ENCODE peak calls at places on chromosome 1, in five cellular contexts. Y, B, S, M and V are unnamed samples.

GRCh38 chr1:30244801-30245200 is 478.6 kb downstream of the MATN1 start:
- DNase-seq in B (no peak), S (no peak), Y (no peak), M (no peak), V (no peak)

GRCh38 chr1:226510453-226510852 is 38.1 kb upstream of the STUM start:
- DNase-seq in M (no peak), Y (peak; percentile 33), B (no peak), S (no peak), V (no peak)

GRCh38 chr1:12424793-12425192 is 193.2 kb downstream of the DHRS3 start:
- DNase-seq in Y (no peak), M (no peak), B (no peak), S (no peak), V (no peak)

GRCh38 chr1:100785399-100786082 is 66.0 kb downstream of the VCAM1 start:
- DNase-seq in Y (peak; percentile 97), M (no peak), B (no peak), S (peak; percentile 40), V (peak; percentile 36)

GRCh38 chr1:205495237-205495823 is 9.1 kb upstream of the CDK18 start:
- DNase-seq in Y (no peak), B (no peak), S (peak; percentile 57), M (peak; percentile 74), V (no peak)

GRCh38 chr1:26291939-26292338 is 12.1 kb downstream of the SH3BGRL3 start:
- DNase-seq in B (no peak), Y (no peak), S (no peak), M (no peak), V (no peak)

GRCh38 chr1:151774540-151774939 is 11.2 kb upstream of the MRPL9 start:
- DNase-seq in S (no peak), M (no peak), B (no peak), Y (no peak), V (no peak)

GRCh38 chr1:102834688-102835320 is 273.5 kb downstream of the COL11A1 start:
- DNase-seq in Y (no peak), M (no peak), S (no peak), B (no peak), V (no peak)

GRCh38 chr1:245074232-245074747 is 80.5 kb upstream of the KIF26B start:
- DNase-seq in Y (no peak), B (no peak), M (no peak), S (no peak), V (peak; percentile 44)

GRCh38 chr1:31412732-31413404 is at the start of gene SERINC2:
- DNase-seq in S (peak; percentile 84), M (no peak), Y (no peak), B (peak; percentile 28), V (peak; percentile 62)

GRCh38 chr1:229225331-229225782 is 45.6 kb upstream of the RAB4A start:
- DNase-seq in B (no peak), Y (no peak), M (no peak), S (no peak), V (no peak)

GRCh38 chr1:109402025-109402424 is 4.3 kb upstream of the SORT1 start:
- DNase-seq in M (no peak), B (no peak), S (no peak), Y (no peak), V (no peak)

GRCh38 chr1:65793359-65793732 is 651 bp downstream of the PDE4B start:
- DNase-seq in B (no peak), M (no peak), S (peak; percentile 61), Y (no peak), V (no peak)

GRCh38 chr1:92484472-92485373 is 2.0 kb downstream of the GFI1 start:
- DNase-seq in B (no peak), Y (peak; percentile 39), M (no peak), S (peak; percentile 64), V (peak; percentile 58)

GRCh38 chr1:224819861-224820260 is 109.6 kb upstream of the DNAH14 start:
- DNase-seq in M (no peak), S (no peak), Y (no peak), B (no peak), V (no peak)

GRCh38 chr1:35554261-35555211 is 2.7 kb downstream of the KIAA0319L start:
- DNase-seq in B (no peak), Y (peak; percentile 50), M (peak; percentile 64), S (peak; percentile 95), V (no peak)

GRCh38 chr1:202938287-202938925 is 11.4 kb upstream of the KLHL12 start:
- DNase-seq in M (no peak), Y (peak; percentile 6), S (no peak), B (no peak), V (peak; percentile 22)

GRCh38 chr1:150563340-150564038 is 14.3 kb downstream of the ADAMTSL4 start:
- DNase-seq in M (no peak), S (no peak), B (no peak), Y (peak; percentile 56), V (no peak)

GRCh38 chr1:15952317-15953258 is 23.3 kb downstream of the ZBTB17 start:
- DNase-seq in S (peak; percentile 13), Y (peak; percentile 78), B (peak; percentile 64), M (no peak), V (peak; percentile 45)

GRCh38 chr1:67274623-67275325 is 32.9 kb upstream of the IL12RB2 start:
- DNase-seq in B (no peak), S (no peak), Y (no peak), M (no peak), V (no peak)

GRCh38 chr1:154608522-154609294 is 722 bp upstream of the ADAR start:
- DNase-seq in S (peak; percentile 89), B (peak; percentile 22), M (peak; percentile 37), Y (peak; percentile 61), V (peak; percentile 62)

GRCh38 chr1:109392788-109393580 is 4.7 kb downstream of the SORT1 start:
- DNase-seq in S (no peak), B (no peak), Y (peak; percentile 65), M (peak; percentile 76), V (peak; percentile 73)

GRCh38 chr1:198560093-198560638 is 19.7 kb upstream of the ATP6V1G3 start:
- DNase-seq in M (no peak), S (no peak), Y (peak; percentile 68), B (no peak), V (no peak)

GRCh38 chr1:15346356-15347030 is 63.2 kb upstream of the EFHD2 start:
- DNase-seq in B (no peak), M (no peak), Y (no peak), S (no peak), V (peak; percentile 62)

GRCh38 chr1:15833069-15833679 is 14.3 kb upstream of the SPEN start:
- DNase-seq in S (peak; percentile 35), Y (no peak), B (no peak), M (peak; percentile 59), V (peak; percentile 79)

GRCh38 chr1:29974345-29974744 is 738.0 kb downstream of the PTPRU start:
- DNase-seq in B (peak; percentile 44), Y (peak; percentile 37), M (no peak), S (peak; percentile 91), V (no peak)

GRCh38 chr1:9440763-9441194 is 98.5 kb upstream of the SLC25A33 start:
- DNase-seq in S (no peak), Y (no peak), M (peak; percentile 72), B (no peak), V (no peak)

GRCh38 chr1:108554682-108555081 is 5.2 kb upstream of the EEIG2 start:
- DNase-seq in B (no peak), S (no peak), M (no peak), Y (no peak), V (no peak)

GRCh38 chr1:18373882-18374493 is 106.7 kb upstream of the KLHDC7A start:
- DNase-seq in B (peak; percentile 5), M (no peak), S (peak; percentile 85), Y (no peak), V (peak; percentile 19)

GRCh38 chr1:20634594-20635084 is 1.4 kb downstream of the PINK1 start:
- DNase-seq in B (no peak), M (peak; percentile 44), S (peak; percentile 81), Y (peak; percentile 54), V (peak; percentile 69)

GRCh38 chr1:162019436-162019835 is 4.2 kb downstream of the OLFML2B start:
- DNase-seq in M (no peak), Y (no peak), S (no peak), B (no peak), V (no peak)

GRCh38 chr1:177928194-177928593 is 41.7 kb downstream of the SEC16B start:
- DNase-seq in M (no peak), B (no peak), Y (no peak), S (peak; percentile 72), V (no peak)

GRCh38 chr1:93666613-93667384 is 14.8 kb downstream of the BCAR3 start:
- DNase-seq in M (peak; percentile 28), B (no peak), S (peak; percentile 80), Y (peak; percentile 54), V (peak; percentile 94)

GRCh38 chr1:81695741-81696140 is 105.0 kb upstream of the ADGRL2 start:
- DNase-seq in M (peak; percentile 16), S (no peak), B (no peak), Y (peak; percentile 95), V (no peak)

GRCh38 chr1:228544021-228544850 is 57.1 kb downstream of the RNF187 start:
- DNase-seq in B (no peak), S (peak; percentile 32), Y (no peak), M (no peak), V (no peak)

GRCh38 chr1:110339427-110340206 is 440 bp downstream of the RBM15 start:
- DNase-seq in M (peak; percentile 53), S (peak; percentile 76), Y (peak; percentile 56), B (peak; percentile 30), V (peak; percentile 42)

DNA sequence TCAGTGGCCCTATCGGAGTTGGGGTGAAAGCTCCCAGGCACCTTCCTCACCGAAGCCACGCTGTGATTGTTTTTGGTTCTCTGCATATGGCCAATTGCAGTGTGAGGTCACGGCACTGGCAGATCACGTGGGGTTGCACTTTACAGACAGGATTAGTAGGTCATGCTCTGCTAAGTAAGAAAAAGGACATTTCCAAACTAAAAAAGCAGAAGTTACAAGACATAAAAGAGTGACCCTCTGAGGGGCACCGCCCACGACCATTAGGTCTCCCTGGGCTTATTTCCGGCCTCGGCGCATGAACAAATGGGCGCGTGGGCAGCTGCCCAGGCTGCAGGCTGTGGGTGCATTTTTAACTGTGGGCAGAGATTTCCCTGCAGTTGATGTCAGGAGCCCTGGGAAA is 2.0 kb downstream of the CAPN9 start:
- DNase-seq in B (no peak), S (no peak), M (no peak), Y (no peak), V (no peak)
- H3K4me1 ChIP-seq in B (peaks cover 7% of the 10 kb centered on the region), S (peaks cover 40% of the 10 kb centered on the region), M (peaks cover 16% of the 10 kb centered on the region), Y (peaks cover 28% of the 10 kb centered on the region), V (peaks cover 20% of the 10 kb centered on the region)

GRCh38 chr1:89635825-89636815 is 3.2 kb downstream of the LRRC8C start:
- DNase-seq in S (no peak), M (no peak), Y (peak; percentile 50), B (no peak), V (no peak)
- H3K4me3 ChIP-seq in S (no peak overlapping the region), M (no peak overlapping the region), Y (no peak overlapping the region), B (no peak overlapping the region), V (no peak overlapping the region)

GRCh38 chr1:158016651-158017335 is 23.3 kb downstream of the KIRREL1 start:
- DNase-seq in M (no peak), B (no peak), S (no peak), Y (no peak), V (no peak)
- H3K4me1 ChIP-seq in M (peaks cover 90% of the 10 kb centered on the region), B (peaks cover 97% of the 10 kb centered on the region), S (peaks cover 83% of the 10 kb centered on the region), Y (peaks cover 22% of the 10 kb centered on the region), V (peaks cover 75% of the 10 kb centered on the region)

DNA sequence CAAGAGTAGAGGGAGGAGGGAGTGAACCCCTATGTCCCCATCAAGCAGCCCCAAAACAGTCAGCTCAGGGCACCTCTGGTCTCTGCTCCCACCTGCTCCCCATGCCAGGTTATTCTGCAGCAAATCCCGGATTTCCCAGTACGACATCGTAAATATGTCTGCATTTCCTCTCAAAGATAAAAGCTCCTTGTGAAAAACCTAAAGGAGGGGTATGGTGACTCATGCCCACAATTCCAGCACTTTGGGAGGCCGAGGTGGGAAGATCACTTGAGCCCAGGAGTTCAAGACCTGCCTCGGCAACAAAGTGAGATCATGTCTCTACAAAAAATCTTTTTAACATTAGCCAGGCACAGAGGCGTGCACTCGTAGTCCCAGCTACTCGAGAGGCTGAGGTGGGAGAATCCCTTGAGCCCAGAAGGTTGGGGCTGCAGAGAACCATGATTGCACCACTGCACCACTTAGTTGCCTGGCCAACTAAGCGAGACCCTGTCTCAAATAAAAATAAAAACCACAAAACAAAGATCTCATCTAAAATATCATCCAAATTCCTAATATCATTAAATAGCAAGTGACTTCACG is 7.1 kb downstream of the ACOT7 start:
- DNase-seq in S (no peak), M (no peak), Y (peak; percentile 63), B (no peak), V (no peak)
- H3K4me3 ChIP-seq in S (peak overlapping the region; percentile 18), M (no peak overlapping the region), Y (no peak overlapping the region), B (peak overlapping the region; percentile 37), V (no peak overlapping the region)